ENCODE peak calls at places on chromosomes 7 and 10, in seven cellular contexts. P, Z, H, B, O, W and L are unnamed samples.

GRCh38 chr7:35565927-35566326 is 129.0 kb downstream of the HERPUD2 start:
- DNase-seq in P (peak; percentile 9), Z (no peak), H (peak; percentile 25), B (no peak), O (no peak), W (no peak), L (peak; percentile 17)

GRCh38 chr7:112416127-112416526 is 34.1 kb upstream of the IFRD1 start:
- DNase-seq in P (no peak), Z (peak; percentile 47), H (no peak), B (no peak), O (no peak), W (no peak), L (peak; percentile 62)

GRCh38 chr10:58275908-58276307 is 6.9 kb downstream of the CISD1 start:
- DNase-seq in P (peak; percentile 66), Z (peak; percentile 78), H (no peak), B (no peak), O (no peak), W (no peak), L (peak; percentile 77)

GRCh38 chr10:46556515-46557318 is at the start of gene GPRIN2:
- DNase-seq in P (no peak), Z (no peak), H (peak; percentile 26), B (peak; percentile 29), O (no peak), W (peak; percentile 92), L (no peak)

GRCh38 chr10:76115471-76116155 is 684.2 kb downstream of the LRMDA start:
- DNase-seq in P (no peak), Z (no peak), H (no peak), B (no peak), O (no peak), W (no peak), L (no peak)

GRCh38 chr7:95527033-95527775 is 41.5 kb downstream of the ASB4 start:
- DNase-seq in P (peak; percentile 31), Z (peak; percentile 44), H (peak; percentile 69), B (peak; percentile 54), O (no peak), W (peak; percentile 84), L (peak; percentile 54)

GRCh38 chr7:151427705-151428392 is 12.1 kb downstream of the CRYGN start:
- DNase-seq in P (no peak), Z (no peak), H (no peak), B (no peak), O (no peak), W (no peak), L (no peak)

GRCh38 chr10:7428673-7429350 is 18.0 kb upstream of the SFMBT2 start:
- DNase-seq in P (peak; percentile 61), Z (no peak), H (no peak), B (no peak), O (no peak), W (no peak), L (no peak)

GRCh38 chr10:132229834-132230556 is 43.2 kb downstream of the DPYSL4 start:
- DNase-seq in P (no peak), Z (no peak), H (no peak), B (peak; percentile 59), O (no peak), W (no peak), L (no peak)

GRCh38 chr7:117781707-117782106 is 91.5 kb downstream of the CTTNBP2 start:
- DNase-seq in P (no peak), Z (peak; percentile 62), H (no peak), B (no peak), O (no peak), W (no peak), L (no peak)

GRCh38 chr10:127012071-127012768 is 107.0 kb downstream of the DOCK1 start:
- DNase-seq in P (no peak), Z (no peak), H (no peak), B (no peak), O (no peak), W (no peak), L (no peak)

DNA sequence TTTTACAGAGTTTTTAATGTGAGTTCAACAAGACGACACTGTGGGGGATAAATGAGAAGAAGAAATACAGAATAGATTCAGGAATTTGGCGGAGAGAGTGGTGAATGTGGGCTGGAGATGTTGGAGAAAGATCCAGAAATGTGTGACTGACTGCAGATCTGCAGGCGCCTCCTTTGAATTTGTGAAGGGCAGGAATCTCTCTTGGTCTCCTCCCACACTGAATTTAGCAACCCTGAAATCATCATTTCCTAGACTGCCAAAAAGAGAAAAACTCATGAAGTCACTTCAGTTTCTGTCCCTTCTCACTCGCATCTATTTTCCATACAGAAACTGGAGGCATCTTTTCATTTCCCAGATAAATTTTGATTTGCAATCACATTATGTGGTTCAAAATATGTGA is 128.7 kb downstream of the GNAI1 start:
- DNase-seq in P (no peak), Z (no peak), H (no peak), B (no peak), O (no peak), W (no peak), L (no peak)
- H3K4me3 ChIP-seq in P (no peak overlapping the region), Z (no peak overlapping the region), H (no peak overlapping the region), B (no peak overlapping the region), O (no peak overlapping the region), W (no peak overlapping the region), L (no peak overlapping the region)

DNA sequence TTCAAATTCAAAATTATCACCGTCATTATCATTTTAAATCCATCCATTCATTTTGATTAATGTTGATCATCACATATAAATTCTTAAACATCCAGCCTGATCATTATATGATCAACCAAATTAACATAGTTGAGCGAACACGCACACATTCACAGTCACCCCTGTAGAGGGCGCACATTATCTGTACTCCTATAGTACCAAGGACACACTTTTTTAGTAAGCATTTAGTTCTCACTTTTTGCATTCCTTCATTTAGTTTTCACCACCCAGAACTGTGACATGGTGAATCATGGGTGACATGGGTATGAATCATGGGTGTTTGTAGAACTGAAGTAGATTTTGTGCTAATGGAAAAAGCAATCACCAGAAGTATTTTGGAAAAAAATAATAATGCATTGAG is 26.0 kb upstream of the ZNF735 start:
- DNase-seq in P (no peak), Z (no peak), H (peak; percentile 11), B (no peak), O (no peak), W (no peak), L (no peak)
- TF ChIP-seq CTCF in P (no peak), Z (peak; percentile 11), H (peak; percentile 37), B (no peak), O (no peak), W (peak; percentile 43), L (peak; percentile 3)

GRCh38 chr7:1402791-1403755 is 56.2 kb downstream of the MICALL2 start:
- DNase-seq in P (no peak), Z (no peak), H (no peak), B (no peak), O (no peak), W (no peak), L (no peak)
- H3K4me3 ChIP-seq in P (no peak overlapping the region), Z (no peak overlapping the region), H (no peak overlapping the region), B (no peak overlapping the region), O (no peak overlapping the region), W (no peak overlapping the region), L (no peak overlapping the region)

GRCh38 chr7:30469303-30469702 is 9.3 kb downstream of the NOD1 start:
- DNase-seq in P (peak; percentile 97), Z (peak; percentile 99), H (no peak), B (peak; percentile 84), O (peak; percentile 96), W (peak; percentile 90), L (peak; percentile 99)
- TF ChIP-seq CTCF in P (peak; percentile 68), Z (peak; percentile 72), H (peak; percentile 52), B (no peak), O (peak; percentile 69), W (peak; percentile 69), L (peak; percentile 64)

GRCh38 chr7:17421941-17422340 is 123.5 kb downstream of the AHR start:
- DNase-seq in P (no peak), Z (no peak), H (no peak), B (no peak), O (no peak), W (no peak), L (no peak)
- H3K4me3 ChIP-seq in P (no peak overlapping the region), Z (no peak overlapping the region), H (no peak overlapping the region), B (no peak overlapping the region), O (no peak overlapping the region), W (no peak overlapping the region), L (no peak overlapping the region)